ENCODE peak calls at places on chromosome 20, in six cellular contexts. One of them, this sample, is unnamed.

GRCh38 chr20:14707026-14707680 is 369.7 kb upstream of the FLRT3 start:
- DNase-seq in esophagus muscularis mucosa: no peak
- DNase-seq in A549: no peak
- DNase-seq in stomach: no peak
- DNase-seq in transverse colon: no peak
- DNase-seq in K562: no peak
- DNase-seq in this sample: no peak

GRCh38 chr20:50379049-50379990 is 130.9 kb upstream of the PTPN1 start:
- DNase-seq in esophagus muscularis mucosa: peak
- DNase-seq in A549: no peak
- DNase-seq in stomach: peak
- DNase-seq in transverse colon: peak
- DNase-seq in K562: no peak
- DNase-seq in this sample: peak

GRCh38 chr20:5652626-5653573 is 97.3 kb upstream of the SHLD1 start:
- DNase-seq in esophagus muscularis mucosa: no peak
- DNase-seq in A549: peak
- DNase-seq in stomach: no peak
- DNase-seq in transverse colon: no peak
- DNase-seq in K562: no peak
- DNase-seq in this sample: no peak

GRCh38 chr20:34859826-34860545 is 12.7 kb downstream of the GGT7 start:
- DNase-seq in esophagus muscularis mucosa: no peak
- DNase-seq in A549: no peak
- DNase-seq in stomach: no peak
- DNase-seq in transverse colon: no peak
- DNase-seq in K562: no peak
- DNase-seq in this sample: no peak

GRCh38 chr20:34091637-34092200 is 20.3 kb downstream of the EIF2S2 start:
- DNase-seq in esophagus muscularis mucosa: no peak
- DNase-seq in A549: no peak
- DNase-seq in stomach: no peak
- DNase-seq in transverse colon: no peak
- DNase-seq in K562: no peak
- DNase-seq in this sample: no peak

GRCh38 chr20:19784511-19785172 is 26.6 kb downstream of the RIN2 start:
- DNase-seq in esophagus muscularis mucosa: no peak
- DNase-seq in A549: peak
- DNase-seq in stomach: peak
- DNase-seq in transverse colon: peak
- DNase-seq in K562: peak
- DNase-seq in this sample: no peak

GRCh38 chr20:63310265-63310971 is 17.4 kb downstream of the COL20A1 start:
- DNase-seq in esophagus muscularis mucosa: no peak
- DNase-seq in A549: no peak
- DNase-seq in stomach: no peak
- DNase-seq in transverse colon: no peak
- DNase-seq in K562: no peak
- DNase-seq in this sample: no peak

GRCh38 chr20:63863798-63864544 is 1.1 kb upstream of the TPD52L2 start:
- DNase-seq in esophagus muscularis mucosa: no peak
- DNase-seq in A549: peak
- DNase-seq in stomach: peak
- DNase-seq in transverse colon: peak
- DNase-seq in K562: peak
- DNase-seq in this sample: peak

GRCh38 chr20:1376007-1376406 is 16.8 kb downstream of the FKBP1A start:
- DNase-seq in esophagus muscularis mucosa: no peak
- DNase-seq in A549: no peak
- DNase-seq in stomach: no peak
- DNase-seq in transverse colon: no peak
- DNase-seq in K562: no peak
- DNase-seq in this sample: no peak

GRCh38 chr20:52246366-52246765 is 54.8 kb upstream of the ZFP64 start:
- DNase-seq in esophagus muscularis mucosa: peak
- DNase-seq in A549: no peak
- DNase-seq in stomach: no peak
- DNase-seq in transverse colon: no peak
- DNase-seq in K562: no peak
- DNase-seq in this sample: no peak

GRCh38 chr20:61784801-61785566 is 280.7 kb downstream of the TAF4 start:
- DNase-seq in esophagus muscularis mucosa: no peak
- DNase-seq in A549: no peak
- DNase-seq in stomach: no peak
- DNase-seq in transverse colon: no peak
- DNase-seq in K562: no peak
- DNase-seq in this sample: no peak

GRCh38 chr20:48737463-48738093 is 90.2 kb downstream of the PREX1 start:
- DNase-seq in esophagus muscularis mucosa: no peak
- DNase-seq in A549: no peak
- DNase-seq in stomach: no peak
- DNase-seq in transverse colon: no peak
- DNase-seq in K562: no peak
- DNase-seq in this sample: no peak

GRCh38 chr20:4261333-4262284 is 246.3 kb upstream of the RNF24 start:
- DNase-seq in esophagus muscularis mucosa: no peak
- DNase-seq in A549: no peak
- DNase-seq in stomach: no peak
- DNase-seq in transverse colon: no peak
- DNase-seq in K562: no peak
- DNase-seq in this sample: no peak

GRCh38 chr20:40681684-40682083 is 7.4 kb downstream of the MAFB start:
- DNase-seq in esophagus muscularis mucosa: no peak
- DNase-seq in A549: no peak
- DNase-seq in stomach: no peak
- DNase-seq in transverse colon: no peak
- DNase-seq in K562: no peak
- DNase-seq in this sample: no peak
- H3K27ac ChIP-seq in esophagus muscularis mucosa: no peak
- H3K27ac ChIP-seq in A549: no peak
- H3K27ac ChIP-seq in stomach: no peak
- H3K27ac ChIP-seq in transverse colon: peak
- H3K27ac ChIP-seq in K562: no peak
- H3K27ac ChIP-seq in this sample: no peak

DNA sequence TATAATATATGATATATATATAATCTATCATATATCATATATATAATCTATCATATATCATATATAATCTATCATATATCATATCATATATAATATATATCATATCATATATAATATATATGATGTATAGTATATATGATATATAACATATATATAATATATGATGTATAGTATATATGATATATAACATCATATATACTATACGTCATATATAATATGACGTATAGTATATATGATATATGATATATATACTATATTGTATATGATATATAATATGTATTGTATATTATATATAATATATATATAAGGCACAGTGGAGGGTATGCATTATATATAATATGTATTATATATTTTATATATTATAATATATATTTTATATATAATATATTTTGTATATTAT is 36.7 kb downstream of the PTPRA start:
- DNase-seq in esophagus muscularis mucosa: no peak
- DNase-seq in A549: no peak
- DNase-seq in stomach: no peak
- DNase-seq in transverse colon: no peak
- DNase-seq in K562: no peak
- DNase-seq in this sample: no peak
- TF ChIP-seq EP300 in esophagus muscularis mucosa: no peak
- TF ChIP-seq EP300 in A549: no peak
- TF ChIP-seq EP300 in stomach: no peak
- TF ChIP-seq EP300 in transverse colon: no peak
- TF ChIP-seq EP300 in K562: no peak
- TF ChIP-seq EP300 in this sample: no peak

GRCh38 chr20:57130160-57130772 is 136.2 kb downstream of the BMP7 start:
- DNase-seq in esophagus muscularis mucosa: no peak
- DNase-seq in A549: no peak
- DNase-seq in stomach: no peak
- DNase-seq in transverse colon: no peak
- DNase-seq in K562: no peak
- DNase-seq in this sample: no peak

GRCh38 chr20:57128051-57128757 is 138.2 kb downstream of the BMP7 start:
- DNase-seq in esophagus muscularis mucosa: no peak
- DNase-seq in A549: no peak
- DNase-seq in stomach: no peak
- DNase-seq in transverse colon: no peak
- DNase-seq in K562: no peak
- DNase-seq in this sample: no peak

GRCh38 chr20:57129303-57129702 is 137.1 kb downstream of the BMP7 start:
- DNase-seq in esophagus muscularis mucosa: no peak
- DNase-seq in A549: no peak
- DNase-seq in stomach: no peak
- DNase-seq in transverse colon: no peak
- DNase-seq in K562: no peak
- DNase-seq in this sample: no peak

GRCh38 chr20:57131601-57132391 is 134.6 kb downstream of the BMP7 start:
- DNase-seq in esophagus muscularis mucosa: no peak
- DNase-seq in A549: no peak
- DNase-seq in stomach: no peak
- DNase-seq in transverse colon: no peak
- DNase-seq in K562: no peak
- DNase-seq in this sample: no peak

DNA sequence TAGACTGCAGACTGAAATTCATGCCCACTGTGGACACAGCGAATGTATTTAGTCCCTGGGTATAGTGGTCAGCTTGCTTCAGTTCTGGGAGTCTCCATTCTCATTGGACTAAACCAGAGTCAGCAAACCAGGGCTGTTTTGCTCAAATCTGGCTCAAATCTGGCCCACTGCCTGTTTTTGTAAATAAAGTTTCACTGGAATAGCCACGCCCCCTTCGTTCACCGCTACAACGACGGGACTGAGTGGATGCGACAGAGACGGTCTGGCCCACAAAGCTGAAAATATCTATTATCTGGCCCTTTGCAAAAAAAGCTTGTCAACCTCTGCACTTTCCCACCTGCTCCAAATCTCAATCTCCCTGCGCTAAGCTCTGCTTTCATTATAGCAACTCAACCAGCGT is 135.4 kb downstream of the BMP7 start:
- DNase-seq in esophagus muscularis mucosa: no peak
- DNase-seq in A549: no peak
- DNase-seq in stomach: no peak
- DNase-seq in transverse colon: no peak
- DNase-seq in K562: no peak
- DNase-seq in this sample: no peak
- TF ChIP-seq CTCF in esophagus muscularis mucosa: no peak
- TF ChIP-seq CTCF in A549: no peak
- TF ChIP-seq CTCF in stomach: no peak
- TF ChIP-seq CTCF in transverse colon: no peak
- TF ChIP-seq CTCF in K562: no peak
- TF ChIP-seq CTCF in this sample: no peak

DNA sequence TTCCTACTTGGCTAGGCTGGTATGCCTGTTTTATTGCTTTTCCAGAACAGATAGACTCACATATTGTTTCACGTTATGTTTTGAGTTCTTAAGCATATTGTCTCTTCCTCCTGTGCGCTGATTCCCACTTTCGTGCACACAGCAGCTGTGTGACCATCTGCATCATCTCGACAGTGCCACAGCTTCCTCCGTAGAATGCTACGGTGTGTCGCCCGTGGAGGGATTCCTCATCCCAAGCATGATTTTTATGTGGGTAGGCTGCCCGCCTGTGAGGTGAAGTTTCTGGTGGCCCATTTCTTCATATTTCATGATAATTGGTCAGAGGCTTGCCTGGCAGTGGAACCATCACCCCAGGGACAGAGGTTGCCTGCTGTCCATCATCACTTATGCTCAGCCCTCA is 31.8 kb downstream of the PLCB4 start:
- DNase-seq in esophagus muscularis mucosa: no peak
- DNase-seq in A549: no peak
- DNase-seq in stomach: no peak
- DNase-seq in transverse colon: no peak
- DNase-seq in K562: no peak
- DNase-seq in this sample: no peak
- H3K27ac ChIP-seq in esophagus muscularis mucosa: no peak
- H3K27ac ChIP-seq in A549: no peak
- H3K27ac ChIP-seq in stomach: no peak
- H3K27ac ChIP-seq in transverse colon: no peak
- H3K27ac ChIP-seq in K562: no peak
- H3K27ac ChIP-seq in this sample: no peak

GRCh38 chr20:58174708-58175287 is 53.7 kb downstream of the ANKRD60 start:
- DNase-seq in esophagus muscularis mucosa: no peak
- DNase-seq in A549: no peak
- DNase-seq in stomach: no peak
- DNase-seq in transverse colon: peak
- DNase-seq in K562: no peak
- DNase-seq in this sample: peak
- TF ChIP-seq EP300 in esophagus muscularis mucosa: no peak
- TF ChIP-seq EP300 in A549: no peak
- TF ChIP-seq EP300 in stomach: no peak
- TF ChIP-seq EP300 in transverse colon: no peak
- TF ChIP-seq EP300 in K562: no peak
- TF ChIP-seq EP300 in this sample: peak

GRCh38 chr20:46253391-46253790 is 54.9 kb downstream of the CDH22 start:
- DNase-seq in esophagus muscularis mucosa: no peak
- DNase-seq in A549: peak
- DNase-seq in stomach: peak
- DNase-seq in transverse colon: peak
- DNase-seq in K562: no peak
- DNase-seq in this sample: no peak
- TF ChIP-seq CTCF in esophagus muscularis mucosa: no peak
- TF ChIP-seq CTCF in A549: peak
- TF ChIP-seq CTCF in stomach: no peak
- TF ChIP-seq CTCF in transverse colon: no peak
- TF ChIP-seq CTCF in K562: peak
- TF ChIP-seq CTCF in this sample: no peak

GRCh38 chr20:31542201-31542842 is 28.1 kb downstream of the HM13 start:
- DNase-seq in esophagus muscularis mucosa: no peak
- DNase-seq in A549: no peak
- DNase-seq in stomach: no peak
- DNase-seq in transverse colon: no peak
- DNase-seq in K562: no peak
- DNase-seq in this sample: no peak
- H3K27ac ChIP-seq in esophagus muscularis mucosa: no peak
- H3K27ac ChIP-seq in A549: peak
- H3K27ac ChIP-seq in stomach: no peak
- H3K27ac ChIP-seq in transverse colon: no peak
- H3K27ac ChIP-seq in K562: no peak
- H3K27ac ChIP-seq in this sample: no peak